ENCODE peak calls at places on chromosome 4, in eight cellular contexts. K is sciatic nerve; E is dermis microvascular lymphatic vessel endothelial cell; I is activated CD8-positive, alpha-beta memory T cell treated with anti-CD3 and anti-CD28 coated beads, Interleukin-2, amount 50 U/mL, for 48 hours; R is CD4-positive, alpha-beta T cell; Q is naive thymus-derived CD8-positive, alpha-beta T cell; L is astrocyte of the hippocampus; J is progenitor cell of endocrine pancreas. S is an unnamed sample.

GRCh38 chr4:16794816-16795445 is 103.5 kb downstream of the LDB2 start:
- DNase-seq in L (peak; percentile 72), R (peak; percentile 2), E (peak; percentile 69), J (peak; percentile 49), Q (no peak), K (peak; percentile 72), I (peak; percentile 75), S (peak; percentile 63)

GRCh38 chr4:66357316-66357715 is 687.0 kb upstream of the EPHA5 start:
- DNase-seq in J (no peak), Q (no peak), L (peak; percentile 58), E (no peak), I (no peak), K (no peak), R (no peak), S (peak; percentile 68)

GRCh38 chr4:94603170-94603747 is 151.5 kb downstream of the PDLIM5 start:
- DNase-seq in J (no peak), Q (no peak), R (no peak), E (peak; percentile 33), K (no peak), L (peak; percentile 63), I (no peak), S (peak; percentile 59)

GRCh38 chr4:40594261-40595178 is 35.1 kb downstream of the RBM47 start:
- DNase-seq in J (no peak), K (no peak), Q (no peak), R (no peak), I (no peak), E (no peak), L (peak; percentile 26), S (peak; percentile 45)

GRCh38 chr4:8191136-8191747 is 7.8 kb upstream of the SH3TC1 start:
- DNase-seq in K (no peak), L (peak; percentile 21), J (no peak), R (no peak), I (no peak), E (peak; percentile 94), Q (no peak), S (peak; percentile 64)

GRCh38 chr4:139666735-139667266 is 1.2 kb downstream of the MGST2 start:
- DNase-seq in Q (no peak), K (no peak), E (no peak), I (no peak), R (no peak), J (no peak), L (peak; percentile 62), S (peak; percentile 71)

GRCh38 chr4:112060212-112060611 is 85.0 kb upstream of the FAM241A start:
- DNase-seq in J (no peak), K (no peak), I (no peak), L (peak; percentile 18), E (no peak), R (no peak), Q (no peak), S (peak; percentile 10)

GRCh38 chr4:60223098-60223497 is 977.0 kb upstream of the ADGRL3 start:
- DNase-seq in L (no peak), J (no peak), I (no peak), Q (no peak), R (no peak), E (no peak), K (no peak), S (peak; percentile 14)

GRCh38 chr4:8609406-8609805 is 16.8 kb downstream of the CPZ start:
- DNase-seq in J (no peak), Q (no peak), L (no peak), E (no peak), K (no peak), I (no peak), R (no peak), S (no peak)

GRCh38 chr4:36244257-36245084 is at the start of gene ARAP2:
- DNase-seq in J (peak; percentile 48), Q (peak; percentile 61), R (peak; percentile 68), K (peak; percentile 71), E (no peak), I (peak; percentile 84), L (peak; percentile 87), S (peak; percentile 47)

GRCh38 chr4:128979934-128980333 is 113.4 kb downstream of the SCLT1 start:
- DNase-seq in R (no peak), Q (no peak), L (peak; percentile 80), E (no peak), K (no peak), I (no peak), J (no peak), S (peak; percentile 82)

GRCh38 chr4:176034936-176035335 is 30.7 kb upstream of the WDR17 start:
- DNase-seq in J (no peak), K (no peak), L (peak; percentile 41), Q (no peak), E (no peak), R (no peak), I (no peak), S (no peak)

GRCh38 chr4:128737098-128737513 is 72.4 kb upstream of the JADE1 start:
- DNase-seq in K (no peak), J (no peak), R (no peak), L (no peak), I (no peak), E (no peak), Q (no peak), S (no peak)

GRCh38 chr4:19748470-19748869 is 503.2 kb upstream of the SLIT2 start:
- DNase-seq in L (peak; percentile 27), K (peak; percentile 63), I (no peak), E (no peak), J (no peak), Q (no peak), R (no peak), S (no peak)

GRCh38 chr4:14023036-14023435 is 395.5 kb upstream of the BOD1L1 start:
- DNase-seq in Q (no peak), R (no peak), J (no peak), E (no peak), L (no peak), K (no peak), I (no peak), S (no peak)

GRCh38 chr4:46386570-46386969 is 3.4 kb downstream of the GABRA2 start:
- DNase-seq in E (no peak), K (no peak), L (peak; percentile 15), R (no peak), I (no peak), Q (no peak), J (no peak), S (no peak)

GRCh38 chr4:112312610-112313239 is 15.6 kb downstream of the ALPK1 start:
- DNase-seq in R (no peak), J (no peak), Q (no peak), K (no peak), I (no peak), E (no peak), L (no peak), S (no peak)

GRCh38 chr4:161813389-161813788 is 350.4 kb downstream of the FSTL5 start:
- DNase-seq in R (no peak), E (no peak), Q (no peak), J (no peak), K (no peak), I (no peak), L (no peak), S (no peak)

GRCh38 chr4:150931005-150931404 is 84.1 kb downstream of the LRBA start:
- DNase-seq in J (no peak), Q (no peak), K (no peak), E (no peak), L (no peak), R (no peak), I (no peak), S (no peak)

GRCh38 chr4:165761968-165762367 is 111.1 kb upstream of the TLL1 start:
- DNase-seq in E (no peak), K (no peak), I (no peak), R (no peak), L (peak; percentile 63), Q (no peak), J (no peak), S (no peak)

GRCh38 chr4:4541040-4541631 is 712 bp downstream of the STX18 start:
- DNase-seq in K (no peak), L (peak; percentile 44), Q (no peak), J (no peak), E (peak; percentile 44), I (peak; percentile 62), R (no peak), S (peak; percentile 27)

GRCh38 chr4:72375050-72375736 is 193.8 kb downstream of the ADAMTS3 start:
- DNase-seq in L (peak; percentile 62), J (no peak), I (no peak), K (no peak), E (no peak), Q (no peak), R (no peak), S (peak; percentile 50)

GRCh38 chr4:53818112-53818511 is 226.8 kb upstream of the LNX1 start:
- DNase-seq in I (no peak), R (no peak), K (no peak), J (no peak), Q (no peak), L (no peak), E (no peak), S (no peak)

GRCh38 chr4:78627046-78627965 is 75.7 kb downstream of the ANXA3 start:
- DNase-seq in Q (no peak), J (no peak), R (no peak), K (no peak), L (no peak), I (no peak), E (no peak), S (no peak)

GRCh38 chr4:161546902-161547301 is 616.9 kb downstream of the FSTL5 start:
- DNase-seq in I (no peak), J (no peak), E (no peak), R (no peak), L (no peak), K (no peak), Q (no peak), S (peak; percentile 9)

GRCh38 chr4:2285665-2286381 is 23.9 kb upstream of the MXD4 start:
- DNase-seq in Q (no peak), R (no peak), J (no peak), K (peak; percentile 51), I (no peak), E (no peak), L (no peak), S (no peak)

GRCh38 chr4:118972167-118972566 is 83.5 kb downstream of the SYNPO2 start:
- DNase-seq in K (no peak), E (no peak), R (no peak), Q (no peak), I (no peak), J (no peak), L (no peak), S (no peak)

GRCh38 chr4:10020871-10021676 is at the start of gene SLC2A9:
- DNase-seq in I (peak; percentile 38), J (no peak), R (no peak), E (no peak), L (no peak), Q (no peak), K (no peak), S (no peak)

GRCh38 chr4:80507507-80507906 is 172.0 kb downstream of the CFAP299 start:
- DNase-seq in R (no peak), E (no peak), Q (no peak), K (no peak), L (no peak), I (no peak), J (no peak), S (no peak)

GRCh38 chr4:2494992-2495391 is 26.1 kb downstream of the RNF4 start:
- DNase-seq in J (no peak), I (no peak), L (no peak), K (no peak), Q (no peak), E (no peak), R (no peak), S (no peak)

GRCh38 chr4:186134254-186134653 is 29.8 kb downstream of the FAM149A start:
- DNase-seq in E (no peak), Q (no peak), R (no peak), L (no peak), J (no peak), I (no peak), K (no peak), S (no peak)

GRCh38 chr4:1971456-1972200 is 37.1 kb downstream of the NELFA start:
- DNase-seq in L (no peak), I (no peak), K (no peak), Q (no peak), R (no peak), J (no peak), E (no peak), S (no peak)

S was measured in astrocyte of the spinal cord.